ENCODE peak calls at places on chromosomes 13 and 19, in ten cellular contexts. W is body of pancreas, L is thoracic aorta, V is stomach, M is GM12864, X is left ventricle myocardium inferior, B is upper lobe of right lung, H is lung, O is HFF-Myc, S is tibial nerve. D is an unnamed sample.

GRCh38 chr13:27535546-27535945 is 84.8 kb downstream of the LNX2 start:
- DNase-seq in W (no peak), L (no peak), V (no peak), M (no peak), X (no peak), B (no peak), H (no peak), O (no peak), S (no peak), D (no peak)

GRCh38 chr19:52638601-52639000 is 446 bp upstream of the ZNF83 start:
- DNase-seq in W (peak; percentile 24), L (no peak), V (no peak), M (no peak), X (peak; percentile 22), B (no peak), H (no peak), O (no peak), S (no peak), D (no peak)

GRCh38 chr13:77139311-77139710 is 112.4 kb upstream of the FBXL3 start:
- DNase-seq in W (no peak), L (no peak), V (no peak), M (no peak), X (no peak), B (no peak), H (no peak), O (no peak), S (no peak), D (no peak)

GRCh38 chr19:40594657-40595077 is 6.5 kb upstream of the LTBP4 start:
- DNase-seq in W (no peak), L (no peak), V (no peak), M (no peak), X (no peak), B (no peak), H (no peak), O (no peak), S (no peak), D (no peak)

GRCh38 chr19:19417618-19418270 is 12.3 kb downstream of the GATAD2A start:
- DNase-seq in W (no peak), L (no peak), V (no peak), M (no peak), X (no peak), B (no peak), H (no peak), O (no peak), S (no peak), D (no peak)

GRCh38 chr19:21838646-21839045 is 2.7 kb upstream of the ZNF43 start:
- DNase-seq in W (no peak), L (no peak), V (no peak), M (no peak), X (no peak), B (no peak), H (no peak), O (no peak), S (no peak), D (peak; percentile 8)

GRCh38 chr19:18464646-18465045 is 26.7 kb upstream of the ISYNA1 start:
- DNase-seq in W (peak; percentile 73), L (peak; percentile 61), V (peak; percentile 80), M (no peak), X (peak; percentile 83), B (peak; percentile 78), H (peak; percentile 76), O (no peak), S (peak; percentile 76), D (peak; percentile 95)

GRCh38 chr19:39996218-39996810 is 546 bp upstream of the ZNF546 start:
- DNase-seq in W (no peak), L (no peak), V (no peak), M (peak; percentile 26), X (no peak), B (no peak), H (no peak), O (peak; percentile 5), S (no peak), D (peak; percentile 64)

GRCh38 chr19:1751367-1752008 is 1.8 kb upstream of the ONECUT3 start:
- DNase-seq in W (no peak), L (no peak), V (no peak), M (no peak), X (no peak), B (no peak), H (no peak), O (no peak), S (no peak), D (no peak)

GRCh38 chr13:114119196-114119595 is 13.2 kb downstream of the RASA3 start:
- DNase-seq in W (no peak), L (no peak), V (no peak), M (no peak), X (no peak), B (no peak), H (no peak), O (peak; percentile 88), S (no peak), D (peak; percentile 91)

GRCh38 chr13:111575276-111575675 is 254.8 kb downstream of the TEX29 start:
- DNase-seq in W (no peak), L (no peak), V (no peak), M (no peak), X (no peak), B (no peak), H (no peak), O (no peak), S (no peak), D (no peak)

GRCh38 chr13:112454648-112455334 is 78.6 kb downstream of the SPACA7 start:
- DNase-seq in W (no peak), L (no peak), V (no peak), M (no peak), X (no peak), B (no peak), H (no peak), O (no peak), S (no peak), D (no peak)

GRCh38 chr19:45103625-45104319 is 10.8 kb downstream of the PPP1R37 start:
- DNase-seq in W (no peak), L (no peak), V (no peak), M (no peak), X (no peak), B (no peak), H (no peak), O (no peak), S (no peak), D (no peak)

GRCh38 chr13:99078014-99078771 is 100.3 kb upstream of the DOCK9 start:
- DNase-seq in W (no peak), L (no peak), V (no peak), M (no peak), X (no peak), B (no peak), H (no peak), O (no peak), S (no peak), D (no peak)

DNA sequence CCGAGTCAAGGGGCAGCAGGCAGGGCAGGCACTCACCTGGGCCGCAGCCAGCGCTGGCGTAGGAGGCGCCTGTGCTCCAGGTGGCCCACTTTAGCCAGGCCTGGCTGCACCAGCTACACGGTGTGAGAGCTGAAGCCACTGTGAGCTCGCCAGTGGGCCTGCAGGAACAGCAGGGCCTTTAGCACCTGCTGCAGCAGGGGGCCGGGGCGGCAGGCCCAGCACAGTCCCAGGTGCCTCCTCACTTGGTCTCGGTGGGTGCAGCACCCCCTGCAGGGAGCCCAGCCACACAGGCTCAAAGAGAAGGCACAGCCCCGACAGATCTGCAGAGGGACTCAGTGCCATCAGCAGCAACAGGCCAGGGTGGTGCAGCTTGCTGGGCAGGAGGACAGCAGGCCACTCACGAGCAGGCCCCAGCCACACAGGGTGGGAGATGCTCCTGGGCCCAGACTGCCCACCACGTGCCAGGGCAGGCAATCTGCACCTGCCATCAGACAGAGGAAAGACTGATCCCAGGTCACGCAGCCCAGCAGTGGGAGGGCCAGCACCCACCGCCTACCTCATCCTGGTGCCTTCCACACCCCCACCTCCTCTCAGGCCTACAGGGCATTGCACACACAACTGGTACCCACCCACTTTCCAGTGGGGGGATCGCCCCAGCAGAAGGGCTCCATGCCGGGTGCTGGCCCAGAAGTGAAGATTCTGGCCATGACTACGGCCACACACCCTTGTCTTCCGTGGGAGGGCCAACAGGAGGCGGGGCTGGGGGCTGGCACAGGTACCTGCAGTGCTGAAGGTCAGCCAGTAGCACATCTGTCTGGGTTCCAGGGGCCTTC is 15.8 kb downstream of the ARHGAP33 start:
- DNase-seq in W (peak; percentile 69), L (no peak), V (no peak), M (no peak), X (no peak), B (peak; percentile 58), H (no peak), O (no peak), S (no peak), D (no peak)
- TF ChIP-seq CTCF in W (no peak), L (no peak), V (no peak), M (peak; percentile 42), X (peak; percentile 10), B (no peak), H (no peak), O (peak; percentile 10), S (no peak), D (no peak)

GRCh38 chr19:7680606-7681335 is at the start of gene TRAPPC5:
- DNase-seq in W (peak; percentile 88), L (no peak), V (peak; percentile 89), M (peak; percentile 53), X (peak; percentile 86), B (peak; percentile 94), H (peak; percentile 81), O (peak; percentile 30), S (peak; percentile 70), D (peak; percentile 73)

GRCh38 chr19:7679771-7680605 is 645 bp upstream of the TRAPPC5 start:
- DNase-seq in W (no peak), L (no peak), V (no peak), M (no peak), X (no peak), B (no peak), H (no peak), O (no peak), S (no peak), D (no peak)

GRCh38 chr19:7676854-7677253 is at the start of gene MCEMP1:
- DNase-seq in W (no peak), L (no peak), V (no peak), M (no peak), X (no peak), B (peak; percentile 83), H (peak; percentile 57), O (no peak), S (no peak), D (no peak)

GRCh38 chr19:7677664-7678311 is 898 bp downstream of the MCEMP1 start:
- DNase-seq in W (no peak), L (no peak), V (no peak), M (no peak), X (no peak), B (peak; percentile 70), H (no peak), O (no peak), S (no peak), D (no peak)

GRCh38 chr19:7679017-7679720 is 1.5 kb upstream of the TRAPPC5 start:
- DNase-seq in W (no peak), L (no peak), V (no peak), M (peak; percentile 76), X (no peak), B (no peak), H (no peak), O (no peak), S (no peak), D (no peak)
- H3K4me3 ChIP-seq in W (no peak overlapping the region), L (no peak overlapping the region), V (no peak overlapping the region), M (no peak overlapping the region), X (no peak overlapping the region), B (peak overlapping the region; percentile 100), H (no peak overlapping the region), O (no peak overlapping the region), S (no peak overlapping the region), D (no peak overlapping the region)

GRCh38 chr19:29062486-29063435 is 150.2 kb downstream of the UQCRFS1 start:
- DNase-seq in W (no peak), L (no peak), V (no peak), M (no peak), X (no peak), B (no peak), H (no peak), O (no peak), S (no peak), D (no peak)
- TF ChIP-seq CTCF in W (no peak), L (no peak), V (no peak), M (no peak), X (no peak), B (no peak), H (no peak), O (no peak), S (no peak), D (no peak)

GRCh38 chr13:44373247-44373600 is 400 bp upstream of the SERP2 start:
- DNase-seq in W (no peak), L (no peak), V (no peak), M (no peak), X (no peak), B (no peak), H (no peak), O (no peak), S (no peak), D (no peak)
- H3K4me3 ChIP-seq in W (peak overlapping the region; percentile 51), L (peak overlapping the region; percentile 84), V (peak overlapping the region; percentile 61), M (no peak overlapping the region), X (peak overlapping the region; percentile 85), B (peak overlapping the region; percentile 58), H (peak overlapping the region; percentile 48), O (peak overlapping the region; percentile 41), S (peak overlapping the region; percentile 66), D (peak overlapping the region; percentile 64)